ENCODE peak calls at places on chromosomes 16 and 17, in seven cellular contexts. Q, N, W, P, Z, F and O are unnamed samples.

GRCh38 chr17:40314557-40314953 is 5.6 kb downstream of the RARA start:
- DNase-seq in Q (peak), N (no peak), W (no peak), P (peak), Z (peak), F (peak), O (no peak)

GRCh38 chr16:68786685-68787418 is 49.8 kb downstream of the CDH1 start:
- DNase-seq in Q (no peak), N (no peak), W (peak), P (no peak), Z (peak), F (no peak), O (no peak)

GRCh38 chr16:8271344-8271743 is 319.0 kb downstream of the TMEM114 start:
- DNase-seq in Q (no peak), N (no peak), W (no peak), P (no peak), Z (no peak), F (no peak), O (no peak)

GRCh38 chr16:67190448-67191399 is 788 bp upstream of the EXOC3L1 start:
- DNase-seq in Q (no peak), N (no peak), W (no peak), P (no peak), Z (no peak), F (no peak), O (no peak)

GRCh38 chr17:8117980-8118768 is at the start of gene ALOXE3:
- DNase-seq in Q (peak), N (no peak), W (no peak), P (peak), Z (no peak), F (no peak), O (no peak)

GRCh38 chr17:39782980-39783379 is 45.2 kb downstream of the GRB7 start:
- DNase-seq in Q (no peak), N (no peak), W (no peak), P (no peak), Z (no peak), F (no peak), O (no peak)

GRCh38 chr17:13694934-13695333 is 93.2 kb upstream of the HS3ST3A1 start:
- DNase-seq in Q (no peak), N (no peak), W (no peak), P (no peak), Z (no peak), F (no peak), O (no peak)

GRCh38 chr16:77584205-77584859 is 138.0 kb upstream of the NUDT7 start:
- DNase-seq in Q (no peak), N (no peak), W (peak), P (peak), Z (peak), F (peak), O (peak)

GRCh38 chr17:700504-701094 is 14.0 kb downstream of the VPS53 start:
- DNase-seq in Q (no peak), N (no peak), W (no peak), P (no peak), Z (peak), F (no peak), O (peak)

GRCh38 chr17:71470062-71470461 is 650.8 kb upstream of the SOX9 start:
- DNase-seq in Q (no peak), N (no peak), W (no peak), P (no peak), Z (no peak), F (no peak), O (no peak)

GRCh38 chr16:69378036-69378435 is 7.8 kb downstream of the TERF2 start:
- DNase-seq in Q (no peak), N (no peak), W (no peak), P (no peak), Z (no peak), F (no peak), O (no peak)

GRCh38 chr17:70136131-70136530 is 33.2 kb upstream of the KCNJ2 start:
- DNase-seq in Q (no peak), N (no peak), W (no peak), P (no peak), Z (no peak), F (no peak), O (no peak)

GRCh38 chr16:70416748-70417616 is 21.9 kb downstream of the ST3GAL2 start:
- DNase-seq in Q (no peak), N (no peak), W (no peak), P (no peak), Z (no peak), F (no peak), O (no peak)